ENCODE peak calls at places on chromosomes 3 and 15, in nine cellular contexts. F, D, J, A, C, Z, P, V and O are unnamed samples.

GRCh38 chr3:143538577-143538981 is 309.7 kb downstream of the SLC9A9 start:
- DNase-seq in F (no peak), D (no peak), J (no peak), A (no peak), C (no peak), Z (no peak), P (no peak), V (no peak), O (no peak)

GRCh38 chr15:33068531-33068990 is 126.0 kb downstream of the FMN1 start:
- DNase-seq in F (no peak), D (no peak), J (peak), A (no peak), C (peak), Z (no peak), P (no peak), V (peak), O (peak)

GRCh38 chr3:84958495-84959469 is at the start of gene CADM2:
- DNase-seq in F (peak), D (peak), J (peak), A (peak), C (peak), Z (no peak), P (peak), V (peak), O (peak)

GRCh38 chr3:4245671-4246070 is 57.5 kb upstream of the SETMAR start:
- DNase-seq in F (no peak), D (no peak), J (no peak), A (no peak), C (no peak), Z (no peak), P (no peak), V (no peak), O (no peak)

GRCh38 chr15:96369351-96369750 is 38.9 kb downstream of the NR2F2 start:
- DNase-seq in F (no peak), D (no peak), J (no peak), A (no peak), C (no peak), Z (no peak), P (no peak), V (no peak), O (no peak)

GRCh38 chr15:92638709-92639365 is 16.7 kb downstream of the FAM174B start:
- DNase-seq in F (no peak), D (peak), J (peak), A (no peak), C (no peak), Z (no peak), P (no peak), V (peak), O (peak)

GRCh38 chr3:140863481-140864084 is 78.1 kb upstream of the SLC25A36 start:
- DNase-seq in F (peak), D (peak), J (peak), A (peak), C (peak), Z (peak), P (peak), V (peak), O (peak)

GRCh38 chr3:76997733-76998132 is 42.2 kb upstream of the ROBO2 start:
- DNase-seq in F (no peak), D (no peak), J (no peak), A (no peak), C (no peak), Z (no peak), P (no peak), V (no peak), O (no peak)

GRCh38 chr15:57138260-57138895 is 219.9 kb downstream of the TCF12 start:
- DNase-seq in F (peak), D (no peak), J (no peak), A (peak), C (peak), Z (peak), P (peak), V (no peak), O (peak)

GRCh38 chr15:67022587-67022986 is 42.8 kb upstream of the SMAD3 start:
- DNase-seq in F (no peak), D (no peak), J (no peak), A (no peak), C (no peak), Z (no peak), P (no peak), V (no peak), O (no peak)

GRCh38 chr15:70376929-70377691 is 279.4 kb upstream of the TLE3 start:
- DNase-seq in F (peak), D (peak), J (no peak), A (no peak), C (no peak), Z (no peak), P (no peak), V (peak), O (peak)

GRCh38 chr15:52803543-52804306 is 13.6 kb upstream of the ONECUT1 start:
- DNase-seq in F (no peak), D (no peak), J (no peak), A (no peak), C (no peak), Z (no peak), P (no peak), V (no peak), O (no peak)

GRCh38 chr3:143525408-143525807 is 322.9 kb downstream of the SLC9A9 start:
- DNase-seq in F (no peak), D (no peak), J (no peak), A (no peak), C (no peak), Z (no peak), P (no peak), V (no peak), O (no peak)

GRCh38 chr3:139533781-139534443 is 5.6 kb downstream of the RBP1 start:
- DNase-seq in F (peak), D (peak), J (no peak), A (peak), C (no peak), Z (peak), P (peak), V (peak), O (no peak)

GRCh38 chr3:124351430-124352142 is 359.7 kb upstream of the ROPN1 start:
- DNase-seq in F (peak), D (no peak), J (peak), A (peak), C (peak), Z (peak), P (peak), V (no peak), O (no peak)

GRCh38 chr3:40387001-40387894 is at the start of gene ENTPD3:
- DNase-seq in F (no peak), D (no peak), J (peak), A (no peak), C (no peak), Z (no peak), P (peak), V (peak), O (peak)

GRCh38 chr3:160027541-160028195 is 39.0 kb downstream of the IL12A start:
- DNase-seq in F (no peak), D (no peak), J (no peak), A (no peak), C (no peak), Z (no peak), P (no peak), V (no peak), O (no peak)

GRCh38 chr3:115683773-115684172 is 60.5 kb downstream of the GAP43 start:
- DNase-seq in F (no peak), D (no peak), J (no peak), A (no peak), C (no peak), Z (no peak), P (no peak), V (no peak), O (no peak)

GRCh38 chr3:152061296-152061695 is 187.9 kb downstream of the SUCNR1 start:
- DNase-seq in F (no peak), D (no peak), J (no peak), A (no peak), C (no peak), Z (no peak), P (no peak), V (no peak), O (no peak)

GRCh38 chr3:143464850-143465249 is 345.3 kb downstream of the CHST2 start:
- DNase-seq in F (no peak), D (no peak), J (no peak), A (no peak), C (no peak), Z (no peak), P (no peak), V (no peak), O (no peak)

GRCh38 chr3:70933105-70933810 is 620.8 kb upstream of the MDFIC2 start:
- DNase-seq in F (no peak), D (no peak), J (no peak), A (no peak), C (no peak), Z (no peak), P (no peak), V (no peak), O (no peak)

GRCh38 chr3:153357436-153357835 is 195.4 kb downstream of the RAP2B start:
- DNase-seq in F (no peak), D (no peak), J (no peak), A (no peak), C (no peak), Z (no peak), P (no peak), V (no peak), O (no peak)

GRCh38 chr3:133208184-133208583 is 170.0 kb downstream of the TMEM108 start:
- DNase-seq in F (no peak), D (no peak), J (no peak), A (no peak), C (no peak), Z (no peak), P (no peak), V (no peak), O (no peak)

GRCh38 chr3:27729748-27730611 is 7.9 kb upstream of the EOMES start:
- DNase-seq in F (no peak), D (no peak), J (no peak), A (no peak), C (no peak), Z (no peak), P (no peak), V (no peak), O (no peak)

GRCh38 chr3:127037971-127038446 is 55.1 kb downstream of the PLXNA1 start:
- DNase-seq in F (no peak), D (no peak), J (no peak), A (peak), C (no peak), Z (no peak), P (no peak), V (no peak), O (no peak)

GRCh38 chr15:43998607-43999006 is 171.8 kb downstream of the WDR76 start:
- DNase-seq in F (peak), D (no peak), J (no peak), A (peak), C (no peak), Z (no peak), P (no peak), V (peak), O (peak)

GRCh38 chr3:89380006-89380405 is 272.6 kb downstream of the EPHA3 start:
- DNase-seq in F (no peak), D (no peak), J (no peak), A (no peak), C (no peak), Z (no peak), P (no peak), V (no peak), O (no peak)

GRCh38 chr3:194572131-194572789 is 61.0 kb downstream of the TMEM44 start:
- DNase-seq in F (peak), D (peak), J (no peak), A (peak), C (no peak), Z (no peak), P (peak), V (peak), O (peak)

GRCh38 chr3:62100233-62100989 is 272.9 kb downstream of the FEZF2 start:
- DNase-seq in F (no peak), D (no peak), J (no peak), A (no peak), C (no peak), Z (no peak), P (no peak), V (no peak), O (no peak)

GRCh38 chr3:3907023-3907422 is 107.8 kb downstream of the LRRN1 start:
- DNase-seq in F (no peak), D (no peak), J (no peak), A (no peak), C (no peak), Z (no peak), P (no peak), V (no peak), O (no peak)

GRCh38 chr15:99753066-99753465 is 19.8 kb upstream of the LYSMD4 start:
- DNase-seq in F (no peak), D (no peak), J (no peak), A (no peak), C (no peak), Z (no peak), P (no peak), V (no peak), O (no peak)

GRCh38 chr3:126113733-126114132 is 29.8 kb upstream of the SLC41A3 start:
- DNase-seq in F (no peak), D (no peak), J (no peak), A (peak), C (peak), Z (no peak), P (peak), V (peak), O (peak)

GRCh38 chr3:50246517-50246954 is 10.5 kb downstream of the GNAI2 start:
- DNase-seq in F (no peak), D (peak), J (no peak), A (no peak), C (peak), Z (peak), P (peak), V (no peak), O (peak)

GRCh38 chr3:51393564-51393963 is 2.5 kb downstream of the RBM15B start:
- DNase-seq in F (no peak), D (no peak), J (no peak), A (no peak), C (no peak), Z (no peak), P (no peak), V (no peak), O (no peak)

GRCh38 chr15:52518487-52518886 is 10.2 kb downstream of the MYO5A start:
- DNase-seq in F (no peak), D (no peak), J (no peak), A (no peak), C (no peak), Z (no peak), P (no peak), V (no peak), O (no peak)

DNA sequence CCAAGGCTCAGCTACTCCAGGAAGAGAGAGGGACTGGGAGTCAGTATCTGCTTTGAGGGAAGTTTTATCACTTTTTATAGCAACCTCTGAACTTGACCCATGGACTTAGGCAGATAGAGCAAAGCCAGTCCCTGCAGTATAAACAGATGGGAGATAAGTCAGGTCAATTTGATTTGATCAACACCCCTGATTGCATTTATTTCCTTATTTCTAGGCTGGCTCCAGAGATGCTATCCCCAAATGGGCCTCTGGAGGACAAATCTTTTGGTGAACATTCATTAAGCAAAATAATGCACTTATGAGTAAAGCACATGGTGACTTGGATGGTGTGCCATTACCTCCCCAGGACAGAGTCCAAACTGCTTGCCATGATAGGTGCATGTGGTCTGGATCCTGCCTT is 8.9 kb upstream of the IDH3A start:
- DNase-seq in F (no peak), D (no peak), J (no peak), A (no peak), C (no peak), Z (no peak), P (no peak), V (no peak), O (no peak)
- TF ChIP-seq CTCF in F (no peak), D (no peak), J (no peak), A (no peak), C (no peak), Z (no peak), P (no peak), V (no peak), O (no peak)

GRCh38 chr15:40338921-40339620 is 1.7 kb downstream of the CCDC9B start:
- DNase-seq in F (peak), D (peak), J (no peak), A (no peak), C (peak), Z (peak), P (no peak), V (peak), O (peak)
- TF ChIP-seq POLR2A in F (no peak), D (no peak), J (no peak), A (no peak), C (no peak), Z (no peak), P (no peak), V (peak), O (no peak)

GRCh38 chr3:162521669-162522068 is 1025.1 kb downstream of the OTOL1 start:
- DNase-seq in F (no peak), D (no peak), J (no peak), A (no peak), C (no peak), Z (no peak), P (no peak), V (no peak), O (no peak)

GRCh38 chr3:162512488-162512887 is 1015.9 kb downstream of the OTOL1 start:
- DNase-seq in F (no peak), D (no peak), J (no peak), A (no peak), C (no peak), Z (no peak), P (no peak), V (no peak), O (no peak)

GRCh38 chr3:162517110-162517509 is 1020.5 kb downstream of the OTOL1 start:
- DNase-seq in F (no peak), D (no peak), J (no peak), A (no peak), C (no peak), Z (no peak), P (no peak), V (no peak), O (no peak)
- TF ChIP-seq CTCF in F (no peak), D (no peak), J (no peak), A (no peak), C (peak), Z (no peak), P (no peak), V (no peak), O (no peak)

GRCh38 chr3:120634539-120634938 is 38.4 kb downstream of the NDUFB4 start:
- DNase-seq in F (no peak), D (no peak), J (no peak), A (no peak), C (no peak), Z (no peak), P (no peak), V (no peak), O (no peak)
- TF ChIP-seq POLR2A in F (no peak), D (no peak), J (no peak), A (no peak), C (no peak), Z (no peak), P (no peak), V (no peak), O (no peak)

DNA sequence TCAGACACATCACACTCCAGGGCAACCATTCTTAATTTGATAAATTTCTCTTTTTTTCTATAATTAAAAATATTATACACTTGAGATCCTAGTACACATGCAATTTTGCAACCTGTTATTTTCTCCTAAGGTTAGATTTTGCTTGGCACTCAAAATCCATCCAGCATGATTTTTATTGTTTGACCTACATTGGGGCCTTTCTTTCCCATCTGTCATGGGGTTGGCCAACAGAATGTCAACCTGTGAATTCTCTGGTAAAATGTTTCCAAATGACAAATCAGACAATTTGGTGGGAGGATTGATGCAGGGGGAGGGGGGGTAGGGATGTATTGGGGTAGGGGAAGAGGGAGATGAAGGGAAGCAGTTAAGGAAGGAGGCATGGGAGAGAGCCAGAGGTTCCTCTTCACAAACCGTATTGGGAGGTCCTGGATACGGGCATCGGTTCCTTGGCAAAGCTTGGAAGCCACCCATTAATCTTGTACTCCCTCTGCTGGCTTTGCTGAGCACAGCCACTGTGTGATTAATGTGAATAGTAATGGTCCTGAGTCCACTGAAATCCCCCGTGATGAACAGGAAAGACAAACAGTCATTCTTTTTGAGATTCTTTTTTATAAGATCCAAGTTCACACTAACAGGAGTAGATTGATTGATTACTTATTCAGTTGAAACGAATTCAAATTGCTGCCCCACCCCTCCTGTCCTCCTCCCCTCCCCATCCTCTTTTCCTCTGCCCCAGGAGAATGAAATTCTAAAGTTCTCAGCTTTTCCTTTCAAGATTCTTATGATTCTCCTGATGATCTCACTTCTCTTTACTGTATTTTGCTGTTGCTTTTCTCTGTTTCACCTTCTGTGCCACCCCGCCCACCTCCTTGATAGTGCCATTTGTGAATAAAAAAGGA is 82.2 kb upstream of the SLC25A26 start:
- DNase-seq in F (peak), D (peak), J (peak), A (peak), C (peak), Z (peak), P (peak), V (peak), O (peak)
- TF ChIP-seq CTCF in F (peak), D (peak), J (peak), A (peak), C (peak), Z (peak), P (peak), V (peak), O (peak)

GRCh38 chr3:180600473-180600872 is 1.5 kb upstream of the TTC14 start:
- DNase-seq in F (no peak), D (no peak), J (no peak), A (no peak), C (no peak), Z (no peak), P (no peak), V (no peak), O (no peak)

GRCh38 chr3:180601688-180602666 is at the start of gene TTC14:
- DNase-seq in F (peak), D (peak), J (peak), A (peak), C (peak), Z (peak), P (peak), V (peak), O (peak)
- TF ChIP-seq POLR2A in F (peak), D (peak), J (no peak), A (no peak), C (peak), Z (peak), P (peak), V (peak), O (peak)

DNA sequence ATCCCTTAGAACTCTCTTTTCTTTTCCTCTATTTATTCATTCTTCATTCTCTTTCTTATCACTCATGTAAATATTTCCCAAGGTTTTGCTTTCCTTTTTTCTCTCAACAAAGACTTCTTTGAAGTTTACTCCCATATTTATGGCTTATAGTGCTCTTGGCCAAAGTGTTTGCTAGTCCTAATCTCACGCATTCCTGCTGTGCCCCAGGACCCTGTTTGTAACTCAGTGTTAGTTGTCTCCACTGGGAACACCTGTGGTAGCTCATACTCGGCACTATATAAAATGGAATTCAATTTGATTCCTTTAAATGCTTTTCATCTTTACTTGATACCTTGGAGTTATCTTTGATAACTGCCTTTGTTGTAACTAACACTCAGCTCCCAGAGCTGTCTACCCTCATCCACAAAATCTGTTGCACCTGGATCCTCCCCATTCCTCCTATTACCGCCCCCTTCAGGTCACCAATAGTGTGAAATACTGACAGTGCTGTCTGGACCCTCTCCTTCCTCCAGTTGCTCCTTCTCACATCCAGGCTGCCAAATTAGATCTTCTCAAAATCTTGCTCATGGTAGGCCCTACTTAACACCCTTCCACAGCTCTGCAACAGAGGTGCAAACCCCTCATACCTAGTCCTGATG is 76.8 kb downstream of the TIGIT start:
- DNase-seq in F (no peak), D (no peak), J (no peak), A (no peak), C (no peak), Z (no peak), P (no peak), V (no peak), O (no peak)
- TF ChIP-seq CTCF in F (no peak), D (no peak), J (no peak), A (no peak), C (no peak), Z (no peak), P (no peak), V (no peak), O (no peak)